ENCODE peak calls at places on chromosome 12, in eight cellular contexts. V, K, E, T, H, C, M and Y are unnamed samples.

GRCh38 chr12:31620311-31620710 is 29.4 kb upstream of the DENND5B start:
- DNase-seq in V (no peak), K (no peak), E (no peak), T (no peak), H (no peak), C (no peak), M (peak; percentile 59), Y (no peak)

GRCh38 chr12:109737111-109737510 is 23.5 kb downstream of the FAM222A start:
- DNase-seq in V (no peak), K (no peak), E (no peak), T (no peak), H (no peak), C (no peak), M (no peak), Y (no peak)

GRCh38 chr12:29710104-29710503 is 73.6 kb downstream of the TMTC1 start:
- DNase-seq in V (no peak), K (no peak), E (no peak), T (peak; percentile 86), H (peak; percentile 70), C (no peak), M (no peak), Y (peak; percentile 12)

GRCh38 chr12:52232916-52233461 is at the start of gene KRT7:
- DNase-seq in V (no peak), K (no peak), E (no peak), T (peak; percentile 63), H (peak; percentile 58), C (peak; percentile 89), M (peak; percentile 47), Y (no peak)

GRCh38 chr12:56684745-56685369 is 3.2 kb downstream of the PTGES3 start:
- DNase-seq in V (no peak), K (no peak), E (peak; percentile 27), T (no peak), H (no peak), C (peak; percentile 19), M (no peak), Y (peak; percentile 43)

GRCh38 chr12:6936642-6937480 is 6.8 kb upstream of the RNU7-1 start:
- DNase-seq in V (peak; percentile 82), K (no peak), E (no peak), T (no peak), H (peak; percentile 78), C (no peak), M (no peak), Y (no peak)

GRCh38 chr12:49019435-49020317 is 1.1 kb upstream of the PRKAG1 start:
- DNase-seq in V (peak; percentile 72), K (no peak), E (peak; percentile 46), T (peak; percentile 38), H (peak; percentile 78), C (peak; percentile 41), M (peak; percentile 47), Y (peak; percentile 61)

GRCh38 chr12:124259168-124260066 is 35.5 kb upstream of the RFLNA start:
- DNase-seq in V (no peak), K (no peak), E (no peak), T (no peak), H (no peak), C (no peak), M (no peak), Y (peak; percentile 13)

GRCh38 chr12:50642035-50642451 is 121.9 kb upstream of the ATF1 start:
- DNase-seq in V (no peak), K (no peak), E (no peak), T (no peak), H (no peak), C (peak; percentile 79), M (no peak), Y (peak; percentile 48)

GRCh38 chr12:117409286-117409685 is 47.9 kb upstream of the NOS1 start:
- DNase-seq in V (no peak), K (no peak), E (no peak), T (no peak), H (no peak), C (no peak), M (no peak), Y (no peak)

GRCh38 chr12:67413577-67413976 is 144.4 kb downstream of the CAND1 start:
- DNase-seq in V (no peak), K (no peak), E (no peak), T (no peak), H (no peak), C (peak; percentile 67), M (no peak), Y (peak; percentile 27)

GRCh38 chr12:50621435-50622304 is 116.9 kb downstream of the DIP2B start:
- DNase-seq in V (no peak), K (no peak), E (no peak), T (peak; percentile 73), H (peak; percentile 51), C (no peak), M (no peak), Y (no peak)

GRCh38 chr12:108849653-108850052 is 7.7 kb downstream of the SSH1 start:
- DNase-seq in V (no peak), K (no peak), E (no peak), T (no peak), H (peak; percentile 52), C (no peak), M (no peak), Y (peak; percentile 49)

GRCh38 chr12:109594566-109595317 is 21.1 kb downstream of the MVK start:
- DNase-seq in V (no peak), K (no peak), E (no peak), T (no peak), H (no peak), C (no peak), M (no peak), Y (no peak)

GRCh38 chr12:26318661-26319068 is 123.3 kb downstream of the SSPN start:
- DNase-seq in V (peak; percentile 74), K (no peak), E (no peak), T (no peak), H (no peak), C (peak; percentile 53), M (peak; percentile 61), Y (peak; percentile 83)

GRCh38 chr12:57173089-57173488 is 25.7 kb upstream of the LRP1-AS start:
- DNase-seq in V (peak; percentile 24), K (no peak), E (no peak), T (peak; percentile 71), H (peak; percentile 84), C (peak; percentile 29), M (peak; percentile 51), Y (peak; percentile 52)

GRCh38 chr12:71947645-71948105 is 9.0 kb downstream of the TPH2 start:
- DNase-seq in V (no peak), K (no peak), E (no peak), T (peak; percentile 89), H (peak; percentile 98), C (peak; percentile 63), M (peak; percentile 72), Y (peak; percentile 79)

GRCh38 chr12:95788637-95789036 is 1.9 kb downstream of the NTN4 start:
- DNase-seq in V (no peak), K (no peak), E (no peak), T (no peak), H (no peak), C (peak; percentile 85), M (no peak), Y (peak; percentile 62)

GRCh38 chr12:93407963-93408283 is 30.2 kb downstream of the NUDT4 start:
- DNase-seq in V (no peak), K (no peak), E (no peak), T (no peak), H (no peak), C (no peak), M (no peak), Y (no peak)

GRCh38 chr12:119989619-119990381 is 764 bp downstream of the BICDL1 start:
- DNase-seq in V (peak; percentile 75), K (no peak), E (peak; percentile 61), T (peak; percentile 96), H (peak; percentile 87), C (peak; percentile 83), M (peak; percentile 93), Y (peak; percentile 89)
- TF ChIP-seq EZH2phosphoT487 in V (no peak), K (no peak), E (no peak), T (peak; percentile 39), H (no peak), C (no peak), M (no peak), Y (no peak)

DNA sequence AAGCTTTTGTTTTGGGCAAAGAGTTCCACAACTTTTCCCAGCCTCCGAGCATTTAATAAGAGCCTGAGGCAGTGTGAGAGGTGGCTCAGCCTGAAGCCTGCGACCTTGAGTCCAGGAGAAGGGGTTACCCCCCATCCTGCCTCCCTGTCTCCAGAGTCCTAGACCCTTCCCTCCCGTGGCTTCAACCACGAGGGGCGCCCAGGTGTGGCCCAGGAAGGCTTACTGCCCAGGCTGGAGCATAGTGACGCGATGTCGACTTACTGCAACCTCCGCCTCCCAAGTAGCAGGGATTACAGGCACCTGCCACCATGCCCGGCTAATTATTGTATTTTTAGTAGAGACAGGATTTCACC is 641 bp downstream of the LRRC43 start:
- DNase-seq in V (no peak), K (no peak), E (no peak), T (no peak), H (peak; percentile 34), C (no peak), M (no peak), Y (no peak)
- H3K4me2 ChIP-seq in V (no peak overlapping the region), K (no peak overlapping the region), E (no peak overlapping the region), T (peak overlapping the region; percentile 94), H (peak overlapping the region; percentile 83), C (peak overlapping the region; percentile 74), M (peak overlapping the region; percentile 87), Y (peak overlapping the region; percentile 63)

DNA sequence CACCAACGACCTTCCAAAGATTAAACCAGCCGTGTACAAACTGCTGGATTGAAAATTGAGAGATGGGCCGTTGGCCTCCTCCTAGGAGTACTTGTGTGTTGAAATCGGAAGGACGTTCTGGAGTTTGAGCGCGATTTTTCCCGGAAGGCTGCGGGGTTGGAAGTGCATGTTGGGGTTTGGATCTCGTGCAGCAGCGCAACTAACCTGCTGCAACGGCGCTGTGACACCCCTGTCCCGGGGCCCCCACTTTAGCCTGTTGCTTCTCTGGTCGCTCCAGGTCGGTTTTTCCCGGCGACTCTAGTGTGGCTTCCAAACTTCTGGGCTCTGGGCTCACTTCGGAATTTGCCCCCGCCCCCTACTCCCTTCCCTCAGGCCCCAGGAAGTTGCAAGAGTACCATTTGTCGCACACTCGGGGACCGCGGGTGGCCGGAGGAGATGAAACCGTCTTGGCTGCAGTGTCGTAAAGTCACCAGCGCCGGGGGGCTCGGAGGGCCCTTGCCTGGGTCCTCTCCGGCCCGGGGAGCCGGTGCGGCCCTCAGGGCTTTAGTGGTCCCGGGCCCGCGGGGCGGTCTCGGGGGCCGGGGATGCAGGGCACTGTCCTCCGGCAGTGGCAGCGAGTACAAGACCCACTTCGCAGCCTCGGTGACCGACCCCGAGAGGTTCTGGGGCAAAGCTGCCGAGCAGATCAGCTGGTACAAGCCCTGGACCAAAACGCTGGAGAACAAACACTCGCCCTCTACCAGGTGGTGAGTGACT is at the start of gene ACSS3:
- DNase-seq in V (no peak), K (no peak), E (no peak), T (peak; percentile 92), H (peak; percentile 95), C (no peak), M (peak; percentile 57), Y (peak; percentile 45)
- H3K4me3 ChIP-seq in V (no peak within 1 kb of the TSS), K (no peak within 1 kb of the TSS), E (no peak within 1 kb of the TSS), T (peak within 1 kb of the TSS; percentile 92), H (peak within 1 kb of the TSS; percentile 91), C (no peak within 1 kb of the TSS), M (peak within 1 kb of the TSS; percentile 82), Y (peak within 1 kb of the TSS; percentile 70)

DNA sequence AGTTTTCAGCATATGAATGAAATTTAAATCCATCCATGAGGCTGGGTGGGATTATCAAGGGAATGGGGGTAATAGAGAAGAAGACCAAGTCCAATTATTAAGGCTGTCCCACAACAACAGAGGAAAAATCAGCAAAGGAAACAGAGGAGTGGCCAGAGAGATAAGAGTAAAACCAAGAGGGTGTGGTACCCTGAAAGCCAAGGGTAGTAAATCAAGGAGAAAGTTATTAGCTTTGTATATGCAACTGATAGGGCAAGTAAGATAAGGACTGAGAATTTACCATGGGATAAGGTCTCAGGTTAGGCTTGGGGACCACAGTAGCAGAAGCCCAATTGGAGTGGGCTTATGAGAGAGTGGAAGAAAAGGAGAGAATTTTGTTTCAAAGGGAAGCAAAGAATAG is 134.5 kb downstream of the NUAK1 start:
- DNase-seq in V (no peak), K (no peak), E (no peak), T (no peak), H (no peak), C (no peak), M (no peak), Y (no peak)
- TF ChIP-seq EZH2phosphoT487 in V (no peak), K (no peak), E (no peak), T (no peak), H (no peak), C (no peak), M (peak; percentile 67), Y (no peak)